ENCODE peak calls at places on chromosomes 3 and 15, in eight cellular contexts. C is iPS DF 6.9; A is astrocyte of the spinal cord; T is effector CD4-positive, alpha-beta T cell; R is mucosa of gallbladder; N is Caki2; X is NCI-H1105; Y is kidney epithelial cell. I is an unnamed sample.

GRCh38 chr3:181558870-181559269 is 152.9 kb upstream of the SOX2 start:
- DNase-seq in C (no peak), A (peak; percentile 25), T (no peak), R (no peak), N (no peak), X (no peak), Y (no peak), I (no peak)

GRCh38 chr3:128878556-128879124 is 780 bp upstream of the ACAD9 start:
- DNase-seq in C (no peak), A (peak; percentile 69), T (peak; percentile 7), R (no peak), N (peak; percentile 21), X (no peak), Y (no peak), I (peak; percentile 77)

GRCh38 chr3:41267975-41268640 is 68.8 kb downstream of the CTNNB1 start:
- DNase-seq in C (no peak), A (peak; percentile 97), T (no peak), R (no peak), N (peak; percentile 83), X (no peak), Y (peak; percentile 86), I (peak; percentile 97)

GRCh38 chr3:66692108-66692750 is 191.4 kb upstream of the LRIG1 start:
- DNase-seq in C (no peak), A (no peak), T (no peak), R (no peak), N (no peak), X (no peak), Y (no peak), I (no peak)

GRCh38 chr3:124281453-124282316 is 289.8 kb upstream of the ROPN1 start:
- DNase-seq in C (peak; percentile 25), A (peak; percentile 43), T (no peak), R (peak; percentile 28), N (no peak), X (peak; percentile 41), Y (no peak), I (peak; percentile 69)

GRCh38 chr3:9293066-9293465 is 43.6 kb upstream of the SRGAP3 start:
- DNase-seq in C (no peak), A (no peak), T (no peak), R (no peak), N (no peak), X (no peak), Y (no peak), I (no peak)

GRCh38 chr3:42746455-42747450 is 26.3 kb downstream of the CCDC13 start:
- DNase-seq in C (no peak), A (peak; percentile 26), T (no peak), R (peak; percentile 37), N (no peak), X (no peak), Y (no peak), I (peak; percentile 17)

GRCh38 chr15:67407709-67408257 is 113.1 kb upstream of the C15orf61 start:
- DNase-seq in C (no peak), A (no peak), T (no peak), R (no peak), N (no peak), X (peak; percentile 95), Y (no peak), I (no peak)

I was measured in EH.